ENCODE peak calls at places on chromosomes 7 and 10, in ten cellular contexts. One of them, this sample, is unnamed.

GRCh38 chr10:3213174-3213573 is 40.6 kb upstream of the PITRM1 start:
- DNase-seq in left lobe of liver: no peak
- DNase-seq in NCI-H82: no peak
- DNase-seq in GM06990: no peak
- DNase-seq in HEK293T: no peak
- DNase-seq in left ventricle myocardium superior: peak; percentile 61
- DNase-seq in frontal cortex: no peak
- DNase-seq in activated T-cell treated with anti-CD3 and anti-CD28 coated beads for 24 hours: no peak
- DNase-seq in left cardiac atrium: no peak
- DNase-seq in T-helper 2 cell: no peak
- DNase-seq in this sample: no peak

GRCh38 chr7:106064329-106064728 is 47.8 kb downstream of the SYPL1 start:
- DNase-seq in left lobe of liver: no peak
- DNase-seq in NCI-H82: peak; percentile 12
- DNase-seq in GM06990: no peak
- DNase-seq in HEK293T: no peak
- DNase-seq in left ventricle myocardium superior: no peak
- DNase-seq in frontal cortex: no peak
- DNase-seq in activated T-cell treated with anti-CD3 and anti-CD28 coated beads for 24 hours: no peak
- DNase-seq in left cardiac atrium: no peak
- DNase-seq in T-helper 2 cell: no peak
- DNase-seq in this sample: no peak

GRCh38 chr10:132931258-132931657 is 11.1 kb downstream of the CFAP46 start:
- DNase-seq in left lobe of liver: no peak
- DNase-seq in NCI-H82: no peak
- DNase-seq in GM06990: peak; percentile 67
- DNase-seq in HEK293T: no peak
- DNase-seq in left ventricle myocardium superior: peak; percentile 5
- DNase-seq in frontal cortex: no peak
- DNase-seq in activated T-cell treated with anti-CD3 and anti-CD28 coated beads for 24 hours: no peak
- DNase-seq in left cardiac atrium: no peak
- DNase-seq in T-helper 2 cell: no peak
- DNase-seq in this sample: no peak

GRCh38 chr7:74044366-74045350 is 16.7 kb downstream of the ELN start:
- DNase-seq in left lobe of liver: no peak
- DNase-seq in NCI-H82: peak; percentile 94
- DNase-seq in GM06990: no peak
- DNase-seq in HEK293T: no peak
- DNase-seq in left ventricle myocardium superior: peak; percentile 33
- DNase-seq in frontal cortex: no peak
- DNase-seq in activated T-cell treated with anti-CD3 and anti-CD28 coated beads for 24 hours: no peak
- DNase-seq in left cardiac atrium: peak; percentile 19
- DNase-seq in T-helper 2 cell: no peak
- DNase-seq in this sample: peak; percentile 74

GRCh38 chr10:90418869-90419652 is 438.8 kb downstream of the HTR7 start:
- DNase-seq in left lobe of liver: no peak
- DNase-seq in NCI-H82: no peak
- DNase-seq in GM06990: no peak
- DNase-seq in HEK293T: no peak
- DNase-seq in left ventricle myocardium superior: no peak
- DNase-seq in frontal cortex: no peak
- DNase-seq in activated T-cell treated with anti-CD3 and anti-CD28 coated beads for 24 hours: no peak
- DNase-seq in left cardiac atrium: no peak
- DNase-seq in T-helper 2 cell: no peak
- DNase-seq in this sample: no peak

GRCh38 chr10:116688241-116688711 is 54.1 kb downstream of the HSPA12A start:
- DNase-seq in left lobe of liver: no peak
- DNase-seq in NCI-H82: no peak
- DNase-seq in GM06990: no peak
- DNase-seq in HEK293T: no peak
- DNase-seq in left ventricle myocardium superior: peak; percentile 47
- DNase-seq in frontal cortex: no peak
- DNase-seq in activated T-cell treated with anti-CD3 and anti-CD28 coated beads for 24 hours: no peak
- DNase-seq in left cardiac atrium: no peak
- DNase-seq in T-helper 2 cell: no peak
- DNase-seq in this sample: no peak

GRCh38 chr10:112797221-112797620 is 152.8 kb upstream of the TCF7L2 start:
- DNase-seq in left lobe of liver: no peak
- DNase-seq in NCI-H82: no peak
- DNase-seq in GM06990: no peak
- DNase-seq in HEK293T: no peak
- DNase-seq in left ventricle myocardium superior: no peak
- DNase-seq in frontal cortex: no peak
- DNase-seq in activated T-cell treated with anti-CD3 and anti-CD28 coated beads for 24 hours: no peak
- DNase-seq in left cardiac atrium: no peak
- DNase-seq in T-helper 2 cell: no peak
- DNase-seq in this sample: no peak

GRCh38 chr10:68271104-68271882 is 39.4 kb upstream of the ATOH7 start:
- DNase-seq in left lobe of liver: no peak
- DNase-seq in NCI-H82: peak; percentile 98
- DNase-seq in GM06990: no peak
- DNase-seq in HEK293T: no peak
- DNase-seq in left ventricle myocardium superior: no peak
- DNase-seq in frontal cortex: no peak
- DNase-seq in activated T-cell treated with anti-CD3 and anti-CD28 coated beads for 24 hours: no peak
- DNase-seq in left cardiac atrium: no peak
- DNase-seq in T-helper 2 cell: no peak
- DNase-seq in this sample: no peak

GRCh38 chr7:32043688-32044087 is 26.5 kb downstream of the PDE1C start:
- DNase-seq in left lobe of liver: no peak
- DNase-seq in NCI-H82: no peak
- DNase-seq in GM06990: no peak
- DNase-seq in HEK293T: no peak
- DNase-seq in left ventricle myocardium superior: no peak
- DNase-seq in frontal cortex: no peak
- DNase-seq in activated T-cell treated with anti-CD3 and anti-CD28 coated beads for 24 hours: no peak
- DNase-seq in left cardiac atrium: no peak
- DNase-seq in T-helper 2 cell: no peak
- DNase-seq in this sample: no peak

GRCh38 chr7:129327076-129327475 is 102.2 kb downstream of the AHCYL2 start:
- DNase-seq in left lobe of liver: no peak
- DNase-seq in NCI-H82: peak; percentile 14
- DNase-seq in GM06990: no peak
- DNase-seq in HEK293T: no peak
- DNase-seq in left ventricle myocardium superior: no peak
- DNase-seq in frontal cortex: no peak
- DNase-seq in activated T-cell treated with anti-CD3 and anti-CD28 coated beads for 24 hours: no peak
- DNase-seq in left cardiac atrium: no peak
- DNase-seq in T-helper 2 cell: no peak
- DNase-seq in this sample: no peak

GRCh38 chr7:155219154-155219531 is 78.5 kb upstream of the INSIG1 start:
- DNase-seq in left lobe of liver: no peak
- DNase-seq in NCI-H82: no peak
- DNase-seq in GM06990: no peak
- DNase-seq in HEK293T: no peak
- DNase-seq in left ventricle myocardium superior: no peak
- DNase-seq in frontal cortex: no peak
- DNase-seq in activated T-cell treated with anti-CD3 and anti-CD28 coated beads for 24 hours: no peak
- DNase-seq in left cardiac atrium: no peak
- DNase-seq in T-helper 2 cell: no peak
- DNase-seq in this sample: no peak

GRCh38 chr7:104967088-104967487 is 46.9 kb upstream of the KMT2E start:
- DNase-seq in left lobe of liver: no peak
- DNase-seq in NCI-H82: no peak
- DNase-seq in GM06990: no peak
- DNase-seq in HEK293T: no peak
- DNase-seq in left ventricle myocardium superior: no peak
- DNase-seq in frontal cortex: no peak
- DNase-seq in activated T-cell treated with anti-CD3 and anti-CD28 coated beads for 24 hours: no peak
- DNase-seq in left cardiac atrium: no peak
- DNase-seq in T-helper 2 cell: no peak
- DNase-seq in this sample: no peak

GRCh38 chr7:27614102-27614501 is 48.6 kb downstream of the HIBADH start:
- DNase-seq in left lobe of liver: no peak
- DNase-seq in NCI-H82: no peak
- DNase-seq in GM06990: no peak
- DNase-seq in HEK293T: no peak
- DNase-seq in left ventricle myocardium superior: no peak
- DNase-seq in frontal cortex: no peak
- DNase-seq in activated T-cell treated with anti-CD3 and anti-CD28 coated beads for 24 hours: no peak
- DNase-seq in left cardiac atrium: no peak
- DNase-seq in T-helper 2 cell: no peak
- DNase-seq in this sample: no peak

GRCh38 chr10:105413997-105414396 is 772.9 kb downstream of the SORCS3 start:
- DNase-seq in left lobe of liver: no peak
- DNase-seq in NCI-H82: no peak
- DNase-seq in GM06990: no peak
- DNase-seq in HEK293T: no peak
- DNase-seq in left ventricle myocardium superior: no peak
- DNase-seq in frontal cortex: no peak
- DNase-seq in activated T-cell treated with anti-CD3 and anti-CD28 coated beads for 24 hours: no peak
- DNase-seq in left cardiac atrium: no peak
- DNase-seq in T-helper 2 cell: no peak
- DNase-seq in this sample: no peak

GRCh38 chr10:22320591-22321155 is at the start of gene BMI1:
- DNase-seq in left lobe of liver: peak; percentile 86
- DNase-seq in NCI-H82: peak; percentile 87
- DNase-seq in GM06990: peak; percentile 68
- DNase-seq in HEK293T: peak; percentile 80
- DNase-seq in left ventricle myocardium superior: peak; percentile 85
- DNase-seq in frontal cortex: peak; percentile 94
- DNase-seq in activated T-cell treated with anti-CD3 and anti-CD28 coated beads for 24 hours: peak; percentile 66
- DNase-seq in left cardiac atrium: peak; percentile 81
- DNase-seq in T-helper 2 cell: peak; percentile 38
- DNase-seq in this sample: peak; percentile 86

GRCh38 chr10:98172495-98172894 is 38.0 kb downstream of the R3HCC1L start:
- DNase-seq in left lobe of liver: no peak
- DNase-seq in NCI-H82: peak; percentile 84
- DNase-seq in GM06990: no peak
- DNase-seq in HEK293T: no peak
- DNase-seq in left ventricle myocardium superior: no peak
- DNase-seq in frontal cortex: no peak
- DNase-seq in activated T-cell treated with anti-CD3 and anti-CD28 coated beads for 24 hours: no peak
- DNase-seq in left cardiac atrium: no peak
- DNase-seq in T-helper 2 cell: no peak
- DNase-seq in this sample: no peak

GRCh38 chr7:55365103-55365679 is at the start of gene LANCL2:
- DNase-seq in left lobe of liver: no peak
- DNase-seq in NCI-H82: peak; percentile 74
- DNase-seq in GM06990: no peak
- DNase-seq in HEK293T: no peak
- DNase-seq in left ventricle myocardium superior: no peak
- DNase-seq in frontal cortex: peak; percentile 68
- DNase-seq in activated T-cell treated with anti-CD3 and anti-CD28 coated beads for 24 hours: no peak
- DNase-seq in left cardiac atrium: no peak
- DNase-seq in T-helper 2 cell: no peak
- DNase-seq in this sample: peak; percentile 55

GRCh38 chr7:27434729-27435400 is 192.3 kb downstream of the EVX1 start:
- DNase-seq in left lobe of liver: no peak
- DNase-seq in NCI-H82: peak; percentile 52
- DNase-seq in GM06990: no peak
- DNase-seq in HEK293T: no peak
- DNase-seq in left ventricle myocardium superior: no peak
- DNase-seq in frontal cortex: no peak
- DNase-seq in activated T-cell treated with anti-CD3 and anti-CD28 coated beads for 24 hours: no peak
- DNase-seq in left cardiac atrium: no peak
- DNase-seq in T-helper 2 cell: no peak
- DNase-seq in this sample: no peak

GRCh38 chr10:14184841-14185500 is 145.8 kb downstream of the FRMD4A start:
- DNase-seq in left lobe of liver: no peak
- DNase-seq in NCI-H82: no peak
- DNase-seq in GM06990: peak; percentile 77
- DNase-seq in HEK293T: no peak
- DNase-seq in left ventricle myocardium superior: no peak
- DNase-seq in frontal cortex: no peak
- DNase-seq in activated T-cell treated with anti-CD3 and anti-CD28 coated beads for 24 hours: peak; percentile 13
- DNase-seq in left cardiac atrium: no peak
- DNase-seq in T-helper 2 cell: no peak
- DNase-seq in this sample: no peak

GRCh38 chr10:70296406-70296899 is 12.6 kb upstream of the NPFFR1 start:
- DNase-seq in left lobe of liver: peak; percentile 50
- DNase-seq in NCI-H82: peak; percentile 14
- DNase-seq in GM06990: no peak
- DNase-seq in HEK293T: no peak
- DNase-seq in left ventricle myocardium superior: peak; percentile 91
- DNase-seq in frontal cortex: no peak
- DNase-seq in activated T-cell treated with anti-CD3 and anti-CD28 coated beads for 24 hours: no peak
- DNase-seq in left cardiac atrium: peak; percentile 93
- DNase-seq in T-helper 2 cell: no peak
- DNase-seq in this sample: no peak

GRCh38 chr10:81179324-81179723 is 641.6 kb downstream of the SH2D4B start:
- DNase-seq in left lobe of liver: no peak
- DNase-seq in NCI-H82: peak; percentile 28
- DNase-seq in GM06990: no peak
- DNase-seq in HEK293T: no peak
- DNase-seq in left ventricle myocardium superior: no peak
- DNase-seq in frontal cortex: no peak
- DNase-seq in activated T-cell treated with anti-CD3 and anti-CD28 coated beads for 24 hours: no peak
- DNase-seq in left cardiac atrium: no peak
- DNase-seq in T-helper 2 cell: no peak
- DNase-seq in this sample: no peak

GRCh38 chr10:30190831-30191552 is 131.6 kb upstream of the JCAD start:
- DNase-seq in left lobe of liver: no peak
- DNase-seq in NCI-H82: no peak
- DNase-seq in GM06990: no peak
- DNase-seq in HEK293T: no peak
- DNase-seq in left ventricle myocardium superior: no peak
- DNase-seq in frontal cortex: no peak
- DNase-seq in activated T-cell treated with anti-CD3 and anti-CD28 coated beads for 24 hours: no peak
- DNase-seq in left cardiac atrium: no peak
- DNase-seq in T-helper 2 cell: no peak
- DNase-seq in this sample: no peak

GRCh38 chr7:906776-907157 is 30.4 kb downstream of the GET4 start:
- DNase-seq in left lobe of liver: no peak
- DNase-seq in NCI-H82: no peak
- DNase-seq in GM06990: peak; percentile 63
- DNase-seq in HEK293T: no peak
- DNase-seq in left ventricle myocardium superior: no peak
- DNase-seq in frontal cortex: no peak
- DNase-seq in activated T-cell treated with anti-CD3 and anti-CD28 coated beads for 24 hours: no peak
- DNase-seq in left cardiac atrium: no peak
- DNase-seq in T-helper 2 cell: no peak
- DNase-seq in this sample: no peak

GRCh38 chr7:98872328-98872924 is 2.6 kb upstream of the TMEM130 start:
- DNase-seq in left lobe of liver: no peak
- DNase-seq in NCI-H82: peak; percentile 71
- DNase-seq in GM06990: no peak
- DNase-seq in HEK293T: peak; percentile 37
- DNase-seq in left ventricle myocardium superior: no peak
- DNase-seq in frontal cortex: no peak
- DNase-seq in activated T-cell treated with anti-CD3 and anti-CD28 coated beads for 24 hours: no peak
- DNase-seq in left cardiac atrium: no peak
- DNase-seq in T-helper 2 cell: no peak
- DNase-seq in this sample: no peak

GRCh38 chr10:128064615-128065580 is 61.3 kb downstream of the MKI67 start:
- DNase-seq in left lobe of liver: peak; percentile 54
- DNase-seq in NCI-H82: peak; percentile 42
- DNase-seq in GM06990: peak; percentile 72
- DNase-seq in HEK293T: no peak
- DNase-seq in left ventricle myocardium superior: peak; percentile 71
- DNase-seq in frontal cortex: no peak
- DNase-seq in activated T-cell treated with anti-CD3 and anti-CD28 coated beads for 24 hours: peak; percentile 76
- DNase-seq in left cardiac atrium: peak; percentile 68
- DNase-seq in T-helper 2 cell: no peak
- DNase-seq in this sample: peak; percentile 42

GRCh38 chr10:22712959-22713852 is 1.2 kb downstream of the PIP4K2A start:
- DNase-seq in left lobe of liver: peak; percentile 55
- DNase-seq in NCI-H82: peak; percentile 78
- DNase-seq in GM06990: peak; percentile 55
- DNase-seq in HEK293T: peak; percentile 50
- DNase-seq in left ventricle myocardium superior: peak; percentile 49
- DNase-seq in frontal cortex: peak; percentile 66
- DNase-seq in activated T-cell treated with anti-CD3 and anti-CD28 coated beads for 24 hours: peak; percentile 22
- DNase-seq in left cardiac atrium: peak; percentile 35
- DNase-seq in T-helper 2 cell: peak; percentile 17
- DNase-seq in this sample: peak; percentile 19

GRCh38 chr7:71776726-71777125 is 635.4 kb downstream of the CALN1 start:
- DNase-seq in left lobe of liver: peak; percentile 24
- DNase-seq in NCI-H82: no peak
- DNase-seq in GM06990: no peak
- DNase-seq in HEK293T: no peak
- DNase-seq in left ventricle myocardium superior: no peak
- DNase-seq in frontal cortex: no peak
- DNase-seq in activated T-cell treated with anti-CD3 and anti-CD28 coated beads for 24 hours: no peak
- DNase-seq in left cardiac atrium: no peak
- DNase-seq in T-helper 2 cell: no peak
- DNase-seq in this sample: no peak

GRCh38 chr7:156368053-156368452 is 272.5 kb upstream of the RNF32 start:
- DNase-seq in left lobe of liver: peak; percentile 74
- DNase-seq in NCI-H82: no peak
- DNase-seq in GM06990: no peak
- DNase-seq in HEK293T: no peak
- DNase-seq in left ventricle myocardium superior: no peak
- DNase-seq in frontal cortex: no peak
- DNase-seq in activated T-cell treated with anti-CD3 and anti-CD28 coated beads for 24 hours: no peak
- DNase-seq in left cardiac atrium: no peak
- DNase-seq in T-helper 2 cell: no peak
- DNase-seq in this sample: no peak

This sample was measured in posterior cingulate gyrus.